ENCODE peak calls at places on chromosomes 11 and 22, in seven cellular contexts. F is neural progenitor cell; E is Caki2; G is head of caudate nucleus; I is uterus; L is stimulated activated CD4-positive, alpha-beta T cell treated with anti-CD3 and anti-CD28 coated beads, Interleukin-2, amount 100 ng/mL, for 48 hours; D is body of pancreas. U is an unnamed sample.

GRCh38 chr11:9664276-9665171 is 647 bp downstream of the SWAP70 start:
- DNase-seq in F (peak; percentile 37), I (peak; percentile 37), E (peak; percentile 44), G (no peak), D (peak; percentile 52), L (peak; percentile 15), U (peak; percentile 78)

GRCh38 chr11:44559207-44559943 is 6.1 kb upstream of the CD82 start:
- DNase-seq in L (no peak), G (no peak), I (no peak), F (peak; percentile 88), E (no peak), D (no peak), U (no peak)

GRCh38 chr11:47060807-47061206 is 115.9 kb downstream of the ARFGAP2 start:
- DNase-seq in D (no peak), I (no peak), L (no peak), G (no peak), F (no peak), E (no peak), U (no peak)

GRCh38 chr11:80899381-80899780 is 1458.6 kb upstream of the TENM4 start:
- DNase-seq in D (no peak), L (no peak), F (no peak), I (no peak), G (no peak), E (no peak), U (no peak)

GRCh38 chr22:47355776-47356432 is 593.5 kb downstream of the TBC1D22A start:
- DNase-seq in F (no peak), D (no peak), E (no peak), G (no peak), I (no peak), L (no peak), U (no peak)

GRCh38 chr11:28346209-28346608 is 238.0 kb downstream of the METTL15 start:
- DNase-seq in D (no peak), E (no peak), F (no peak), G (no peak), L (no peak), I (no peak), U (no peak)

GRCh38 chr11:73582636-73583035 is 15.3 kb downstream of the FAM168A start:
- DNase-seq in E (no peak), F (no peak), I (no peak), G (no peak), D (no peak), L (no peak), U (peak; percentile 29)

GRCh38 chr11:75820636-75821035 is 5.6 kb downstream of the UVRAG start:
- DNase-seq in D (no peak), F (no peak), L (no peak), I (no peak), G (no peak), E (no peak), U (no peak)

GRCh38 chr22:27149886-27150529 is 492.6 kb downstream of the MIAT start:
- DNase-seq in L (no peak), D (no peak), G (no peak), E (no peak), F (no peak), I (no peak), U (peak; percentile 34)

GRCh38 chr11:72685560-72686480 is 11.6 kb upstream of the PDE2A start:
- DNase-seq in E (no peak), G (no peak), I (peak; percentile 69), F (no peak), D (no peak), L (peak; percentile 47), U (no peak)

GRCh38 chr22:44049369-44050231 is 25.5 kb downstream of the PARVB start:
- DNase-seq in L (no peak), G (no peak), I (no peak), D (no peak), E (no peak), F (no peak), U (no peak)

GRCh38 chr11:131928992-131929391 is 558.6 kb downstream of the NTM start:
- DNase-seq in I (no peak), E (no peak), F (peak; percentile 15), G (no peak), L (no peak), D (no peak), U (peak; percentile 84)

GRCh38 chr11:83510530-83511449 is 224.6 kb upstream of the CCDC90B start:
- DNase-seq in I (no peak), F (peak; percentile 5), G (no peak), L (no peak), E (no peak), D (no peak), U (no peak)

GRCh38 chr11:70255717-70256116 is 14.8 kb upstream of the PPFIA1 start:
- DNase-seq in L (no peak), E (no peak), I (peak; percentile 33), D (no peak), F (no peak), G (no peak), U (no peak)

GRCh38 chr11:46672381-46672839 is 28.0 kb downstream of the ARHGAP1 start:
- DNase-seq in G (no peak), I (no peak), E (no peak), L (no peak), D (no peak), F (no peak), U (no peak)

GRCh38 chr11:76506833-76507232 is 62.0 kb downstream of the EMSY start:
- DNase-seq in D (no peak), I (no peak), E (no peak), G (no peak), L (no peak), F (no peak), U (no peak)

GRCh38 chr11:130282111-130282510 is 32.6 kb downstream of the ZBTB44 start:
- DNase-seq in D (no peak), G (no peak), E (no peak), L (no peak), F (no peak), I (no peak), U (no peak)

U was measured in left kidney.